ENCODE peak calls at places on chromosomes 7 and 10, in six cellular contexts. I, X, Y, L, N and D are unnamed samples.

GRCh38 chr10:125343118-125343752 is 182.9 kb upstream of the CTBP2 start:
- DNase-seq in I (peak), L (peak), Y (peak), X (no peak), N (peak), D (no peak)

GRCh38 chr7:26278769-26279168 is 12.9 kb upstream of the SNX10 start:
- DNase-seq in N (no peak), Y (peak), L (no peak), X (peak), I (no peak), D (no peak)

GRCh38 chr10:132628966-132629900 is 91.6 kb downstream of the INPP5A start:
- DNase-seq in Y (no peak), N (no peak), L (no peak), X (no peak), I (no peak), D (no peak)

GRCh38 chr10:125417605-125418004 is 257.2 kb upstream of the CTBP2 start:
- DNase-seq in L (no peak), Y (no peak), N (no peak), X (no peak), I (no peak), D (no peak)

GRCh38 chr7:130732980-130733865 is 784 bp downstream of the KLF14 start:
- DNase-seq in I (no peak), X (peak), Y (no peak), N (peak), L (no peak), D (peak)

GRCh38 chr10:96851281-96851680 is 19.2 kb downstream of the LCOR start:
- DNase-seq in Y (no peak), N (no peak), X (no peak), I (no peak), L (no peak), D (no peak)

GRCh38 chr10:8036521-8037198 is 17.8 kb upstream of the GATA3 start:
- DNase-seq in Y (no peak), X (no peak), L (no peak), N (no peak), I (no peak), D (peak)

GRCh38 chr10:114034943-114035645 is 8.6 kb upstream of the ADRB1 start:
- DNase-seq in Y (no peak), L (no peak), I (no peak), N (no peak), X (no peak), D (no peak)

GRCh38 chr10:7107287-7107686 is 303.5 kb downstream of the SFMBT2 start:
- DNase-seq in N (no peak), I (peak), Y (no peak), X (no peak), L (peak), D (no peak)

DNA sequence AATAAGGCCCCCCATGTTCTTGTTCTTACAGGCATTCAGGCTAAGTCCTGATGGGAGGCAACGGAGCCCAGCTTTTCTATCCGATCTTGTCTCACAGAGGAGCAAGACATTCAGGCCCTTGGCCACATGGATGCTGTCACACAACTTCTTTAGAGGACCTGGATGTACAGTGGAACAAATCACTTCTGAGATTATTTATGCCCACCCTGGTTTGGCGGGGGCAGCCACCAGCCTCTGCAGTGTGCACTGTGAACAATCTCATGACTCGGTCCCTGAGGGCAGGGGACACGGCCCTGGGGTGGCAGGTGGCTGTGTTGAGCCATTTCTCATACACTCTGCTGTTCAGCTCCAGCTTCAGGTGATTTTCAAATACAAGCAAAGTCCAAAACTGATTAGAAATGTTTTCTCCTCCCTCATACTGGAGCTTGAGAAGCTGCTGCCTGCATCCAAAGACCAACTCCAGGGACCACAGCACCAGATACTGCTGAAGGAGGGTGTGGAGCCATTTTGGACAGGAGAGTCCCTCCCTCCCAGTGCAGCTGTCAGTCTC is 441.3 kb downstream of the GRID1 start:
- DNase-seq in N (no peak), Y (no peak), X (no peak), I (no peak), L (no peak), D (no peak)
- TF ChIP-seq CTCF in N (no peak), Y (no peak), X (no peak), I (no peak), L (no peak), D (no peak)

GRCh38 chr7:157396316-157397035 is 59.7 kb downstream of the DNAJB6 start:
- DNase-seq in I (no peak), X (no peak), N (no peak), Y (no peak), L (no peak), D (no peak)

GRCh38 chr7:157394246-157395191 is 57.7 kb downstream of the DNAJB6 start:
- DNase-seq in L (no peak), Y (no peak), N (no peak), X (no peak), I (peak), D (no peak)

GRCh38 chr7:157399086-157399687 is 62.4 kb downstream of the DNAJB6 start:
- DNase-seq in L (no peak), I (no peak), N (no peak), Y (no peak), X (no peak), D (no peak)

GRCh38 chr7:157397751-157398691 is 61.2 kb downstream of the DNAJB6 start:
- DNase-seq in L (peak), I (peak), Y (peak), X (no peak), N (peak), D (no peak)

DNA sequence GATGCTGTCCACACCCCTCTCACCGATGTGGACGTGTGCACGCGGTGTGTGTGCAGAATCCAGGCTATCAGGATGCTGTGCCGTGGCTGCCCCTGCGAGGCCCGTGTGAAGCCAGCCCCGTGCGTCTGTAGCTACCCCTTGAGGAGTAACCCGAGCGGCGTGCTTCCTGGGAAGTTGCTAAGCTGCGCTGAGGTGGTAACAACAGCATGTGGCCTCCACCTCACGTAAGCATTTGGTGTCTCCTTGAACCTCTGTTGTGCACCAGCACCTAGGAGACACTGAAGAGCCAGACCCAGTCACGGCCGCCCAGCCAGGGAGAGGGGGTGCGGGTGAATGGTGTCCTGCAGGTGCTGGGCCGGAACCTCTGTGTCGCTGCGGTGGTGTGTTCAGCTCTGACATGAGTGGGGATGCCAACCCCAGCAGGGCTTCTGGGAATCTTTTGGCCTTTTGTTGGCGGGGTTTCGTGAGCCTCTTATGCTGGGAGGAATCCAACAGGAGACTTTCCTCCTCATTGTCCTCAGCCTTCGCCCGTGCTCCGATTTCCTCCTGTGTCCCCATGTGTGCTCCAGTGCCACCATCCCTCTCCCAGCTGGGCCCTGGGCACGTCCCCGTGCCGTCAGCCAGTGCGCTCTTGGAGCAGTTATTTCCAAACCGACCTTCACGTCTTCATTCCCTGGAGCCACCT is 60.4 kb downstream of the DNAJB6 start:
- DNase-seq in N (no peak), L (no peak), X (no peak), I (no peak), Y (no peak), D (no peak)
- TF ChIP-seq CTCF in N (no peak), L (no peak), X (no peak), I (no peak), Y (no peak), D (no peak)

DNA sequence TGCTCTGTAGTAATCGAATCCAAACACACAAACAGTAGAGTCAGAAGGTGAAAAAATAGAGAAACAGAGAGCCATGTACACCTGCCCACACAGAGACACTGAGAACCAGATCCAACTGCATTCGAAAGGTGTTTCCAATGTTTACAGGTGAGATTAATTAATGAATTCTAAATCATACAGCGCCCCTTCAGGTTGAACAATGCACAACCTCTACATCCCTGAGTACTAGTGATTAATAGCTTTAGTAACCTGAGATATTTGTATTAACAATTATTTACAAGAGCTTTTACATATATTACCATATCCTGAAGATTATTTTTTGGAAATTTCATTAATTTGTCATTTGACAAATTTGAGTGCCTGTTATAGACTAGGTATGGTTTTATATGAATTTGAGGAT is 7.6 kb upstream of the MRC1 start:
- DNase-seq in I (no peak), X (no peak), Y (no peak), N (no peak), L (no peak), D (no peak)
- TF ChIP-seq CTCF in I (no peak), X (no peak), Y (peak), N (peak), L (no peak), D (no peak)

DNA sequence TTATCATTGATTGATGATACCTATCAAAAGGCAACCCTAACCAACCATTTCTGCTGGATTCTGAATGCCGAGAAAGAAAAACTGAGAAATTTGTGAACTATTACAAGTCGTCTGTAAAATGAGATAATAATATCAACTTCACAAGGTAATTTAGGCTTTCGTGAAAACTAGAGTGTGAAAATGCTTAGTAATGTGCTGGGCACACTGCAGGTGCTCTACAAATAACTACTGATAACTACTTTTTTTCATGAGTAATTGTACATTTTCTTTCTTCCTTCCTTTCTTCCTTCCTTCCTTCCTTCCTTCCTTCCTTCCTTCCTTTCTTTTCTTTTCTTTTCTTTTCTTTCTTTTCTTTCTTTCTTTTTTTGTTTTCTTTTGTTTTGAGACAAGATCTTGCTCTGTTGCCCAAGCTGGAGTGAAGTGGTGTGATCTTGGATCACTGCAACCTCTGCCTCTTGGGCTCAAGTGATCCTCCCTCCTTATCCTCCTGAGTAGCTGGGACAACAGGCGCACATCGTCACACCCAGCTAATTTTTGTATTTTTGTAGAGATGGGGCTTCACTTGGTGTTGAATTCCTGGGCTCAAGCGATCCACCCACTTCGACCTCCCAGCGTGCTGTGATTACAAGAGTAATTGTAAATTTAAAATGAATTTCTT is 42.9 kb downstream of the BMPR1A start:
- DNase-seq in I (no peak), Y (no peak), L (no peak), N (no peak), X (no peak), D (no peak)
- TF ChIP-seq CTCF in I (no peak), Y (no peak), L (no peak), N (no peak), X (no peak), D (no peak)